ENCODE peak calls at places on chromosomes 4 and X, in seven cellular contexts. E is colonic mucosa, H is heart left ventricle, Z is GM23338, F is left ventricle myocardium inferior, C is astrocyte, D is cardiac muscle cell. K is an unnamed sample.

GRCh38 chr4:186021461-186022167 is 47.3 kb upstream of the TLR3 start:
- DNase-seq in Z (peak; percentile 90), C (peak; percentile 15), F (no peak), E (no peak), D (peak; percentile 71), H (peak; percentile 45), K (peak; percentile 36)

GRCh38 chr4:152983774-152984411 is 47.8 kb downstream of the FHDC1 start:
- DNase-seq in E (no peak), F (no peak), C (peak; percentile 93), H (no peak), D (no peak), Z (no peak), K (no peak)

GRCh38 chr4:93183589-93183988 is 645.0 kb upstream of the ATOH1 start:
- DNase-seq in H (no peak), E (no peak), F (no peak), Z (no peak), D (peak; percentile 62), C (no peak), K (no peak)

GRCh38 chrX:45669715-45670360 is 469.2 kb upstream of the DIPK2B start:
- DNase-seq in D (no peak), H (no peak), C (peak; percentile 66), E (no peak), Z (no peak), F (no peak), K (no peak)

GRCh38 chrX:151711787-151712186 is 4.0 kb upstream of the FATE1 start:
- DNase-seq in E (no peak), Z (peak; percentile 5), C (no peak), F (no peak), D (no peak), H (peak; percentile 32), K (no peak)

GRCh38 chrX:114611018-114611619 is 27.2 kb downstream of the HTR2C start:
- DNase-seq in C (peak; percentile 2), H (peak; percentile 15), F (no peak), Z (peak; percentile 68), E (peak; percentile 38), D (peak; percentile 76), K (peak; percentile 36)

GRCh38 chr4:10023806-10024205 is 2.5 kb upstream of the SLC2A9 start:
- DNase-seq in D (no peak), Z (no peak), H (no peak), C (no peak), F (no peak), E (no peak), K (no peak)

GRCh38 chr4:7383251-7383650 is 51.5 kb downstream of the PSAPL1 start:
- DNase-seq in E (no peak), H (peak; percentile 4), D (no peak), C (no peak), Z (no peak), F (no peak), K (no peak)

GRCh38 chr4:148649669-148650331 is 207.6 kb upstream of the NR3C2 start:
- DNase-seq in C (peak; percentile 2), D (no peak), Z (no peak), F (no peak), E (no peak), H (no peak), K (no peak)

GRCh38 chr4:36165256-36166005 is 78.9 kb downstream of the ARAP2 start:
- DNase-seq in F (no peak), C (peak; percentile 51), Z (no peak), H (no peak), E (no peak), D (no peak), K (no peak)

GRCh38 chr4:30718889-30719252 is 1.3 kb upstream of the PCDH7 start:
- DNase-seq in D (peak; percentile 43), H (no peak), E (no peak), F (no peak), C (peak; percentile 51), Z (peak; percentile 48), K (no peak)

GRCh38 chr4:168685136-168685535 is 188.3 kb downstream of the PALLD start:
- DNase-seq in F (no peak), Z (no peak), D (no peak), E (no peak), C (no peak), H (no peak), K (no peak)

GRCh38 chr4:68951078-68951805 is at the start of gene UGT2A3:
- DNase-seq in H (no peak), E (peak; percentile 55), D (no peak), F (no peak), C (no peak), Z (peak; percentile 41), K (peak; percentile 13)

GRCh38 chrX:9785944-9786741 is at the start of gene SHROOM2:
- DNase-seq in D (peak; percentile 72), C (no peak), Z (peak; percentile 52), H (no peak), F (no peak), E (peak; percentile 24), K (peak; percentile 28)

GRCh38 chr4:105637409-105638258 is 70.9 kb downstream of the INTS12 start:
- DNase-seq in C (peak; percentile 15), F (peak; percentile 74), Z (no peak), H (peak; percentile 67), E (peak; percentile 70), D (peak; percentile 68), K (peak; percentile 73)

GRCh38 chr4:119667802-119668201 is 39.2 kb upstream of the PDE5A start:
- DNase-seq in F (no peak), D (no peak), Z (peak; percentile 4), C (no peak), H (no peak), E (no peak), K (no peak)

GRCh38 chr4:6250235-6250983 is 19.2 kb upstream of the WFS1 start:
- DNase-seq in C (peak; percentile 24), Z (peak; percentile 90), E (no peak), F (no peak), H (no peak), D (peak; percentile 77), K (no peak)

GRCh38 chr4:99863804-99864203 is 30.4 kb downstream of the LAMTOR3 start:
- DNase-seq in F (no peak), D (no peak), E (no peak), H (no peak), C (peak; percentile 12), Z (no peak), K (no peak)

GRCh38 chr4:107894138-107894603 is 37.2 kb upstream of the CYP2U1 start:
- DNase-seq in Z (no peak), H (no peak), F (no peak), D (no peak), C (no peak), E (no peak), K (no peak)

GRCh38 chr4:88091378-88091777 is 67.1 kb downstream of the ABCG2 start:
- DNase-seq in F (no peak), Z (no peak), E (no peak), H (no peak), D (no peak), C (peak; percentile 69), K (no peak)
- H3K27ac ChIP-seq in F (no peak overlapping the region), Z (no peak overlapping the region), E (no peak overlapping the region), H (no peak overlapping the region), D (no peak overlapping the region), C (no peak overlapping the region), K (no peak overlapping the region)

GRCh38 chrX:134457708-134458107 is 2.3 kb upstream of the HPRT1 start:
- DNase-seq in F (no peak), E (no peak), D (no peak), Z (no peak), H (no peak), C (no peak), K (no peak)
- TF ChIP-seq CTCF in F (no peak), E (no peak), D (no peak), Z (no peak), H (no peak), C (no peak), K (no peak)

DNA sequence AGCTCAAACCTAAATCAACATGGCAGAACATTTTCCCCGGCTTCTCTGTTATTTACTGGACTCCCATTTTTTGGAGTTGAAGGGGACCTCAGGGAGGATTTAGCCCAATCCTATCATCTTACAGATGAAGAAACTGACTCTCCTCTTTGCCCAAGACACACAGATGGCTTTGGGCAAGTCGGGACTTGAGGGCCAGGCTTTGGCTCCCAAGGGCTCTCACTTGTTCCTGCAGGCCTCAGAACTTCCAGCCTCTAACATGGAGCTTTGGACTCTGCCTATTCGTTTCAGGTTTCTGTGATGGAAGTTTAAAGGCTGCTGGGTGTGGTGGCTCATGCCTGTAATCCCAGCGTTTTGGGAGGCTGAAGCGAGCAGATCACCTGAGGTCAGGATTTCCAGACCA is 59.5 kb downstream of the RHOH start:
- DNase-seq in D (no peak), Z (no peak), F (no peak), E (no peak), H (no peak), C (no peak), K (no peak)
- H3K4me1 ChIP-seq in D (no peaks in the 10 kb centered on the region), Z (peaks cover 5% of the 10 kb centered on the region), F (no peaks in the 10 kb centered on the region), E (no peaks in the 10 kb centered on the region), H (no peaks in the 10 kb centered on the region), C (peaks cover 20% of the 10 kb centered on the region), K (no peaks in the 10 kb centered on the region)

GRCh38 chr4:72900952-72901351 is 168.6 kb downstream of the COX18 start:
- DNase-seq in H (no peak), D (no peak), Z (no peak), E (no peak), C (peak; percentile 37), F (peak; percentile 20), K (no peak)
- H3K27ac ChIP-seq in H (no peak overlapping the region), D (no peak overlapping the region), Z (no peak overlapping the region), E (no peak overlapping the region), C (no peak overlapping the region), F (peak overlapping the region; percentile 14), K (no peak overlapping the region)

GRCh38 chr4:42750831-42751230 is 93.9 kb upstream of the ATP8A1 start:
- DNase-seq in H (no peak), Z (peak; percentile 5), F (no peak), C (no peak), E (no peak), D (no peak), K (no peak)

DNA sequence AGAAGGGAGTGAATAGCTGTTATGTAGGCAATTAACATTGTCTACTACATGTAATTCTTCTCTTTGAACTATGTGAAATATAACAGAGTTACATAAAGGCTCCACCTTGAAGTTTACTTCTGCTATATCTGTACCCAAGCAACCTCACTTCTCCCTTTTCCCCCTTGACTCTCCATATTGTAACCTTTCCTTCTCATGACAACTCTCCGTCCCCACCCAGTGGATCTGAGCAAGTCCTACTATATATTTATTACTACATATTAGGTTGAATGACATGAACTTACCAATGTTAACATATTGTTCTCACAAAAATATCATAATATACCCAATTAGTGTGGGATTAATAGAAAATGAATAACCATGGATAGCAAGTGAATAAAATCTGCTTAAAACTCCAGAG is 93.2 kb upstream of the ATP8A1 start:
- DNase-seq in E (no peak), F (no peak), C (no peak), Z (peak; percentile 34), D (peak; percentile 45), H (peak; percentile 20), K (peak; percentile 16)
- TF ChIP-seq CTCF in E (no peak), F (peak; percentile 64), C (no peak), Z (peak; percentile 50), D (no peak), H (peak; percentile 50), K (no peak)

K was measured in testis.